ENCODE peak calls at places on chromosomes 16 and 17, in four cellular contexts. R is A673, Z is tibial artery, B is osteocyte. H is an unnamed sample.

GRCh38 chr17:72592242-72592966 is 471.6 kb downstream of the SOX9 start:
- DNase-seq in R (peak), Z (no peak), B (peak), H (peak)

GRCh38 chr16:74726736-74727135 is 26.1 kb upstream of the MLKL start:
- DNase-seq in R (peak), B (no peak), Z (no peak), H (no peak)

GRCh38 chr17:45289316-45290268 is 27.2 kb downstream of the MAP3K14 start:
- DNase-seq in Z (no peak), B (no peak), R (no peak), H (no peak)

GRCh38 chr16:57637424-57637823 is 9.0 kb downstream of the ADGRG1 start:
- DNase-seq in B (no peak), Z (peak), R (no peak), H (no peak)

GRCh38 chr16:88912556-88912955 is 46.1 kb upstream of the PABPN1L start:
- DNase-seq in Z (no peak), B (no peak), R (no peak), H (no peak)

GRCh38 chr16:12144355-12144754 is 167.8 kb downstream of the SNX29 start:
- DNase-seq in Z (no peak), B (no peak), R (no peak), H (no peak)

GRCh38 chr17:42780816-42781638 is 617 bp downstream of the WNK4 start:
- DNase-seq in B (no peak), Z (no peak), R (no peak), H (no peak)

GRCh38 chr16:77785365-77785764 is 3.0 kb upstream of the VAT1L start:
- DNase-seq in R (no peak), B (no peak), Z (no peak), H (no peak)

GRCh38 chr17:45123930-45124796 is 8.2 kb downstream of the PLCD3 start:
- DNase-seq in B (no peak), Z (peak), R (peak), H (peak)

GRCh38 chr16:75432828-75433731 is at the start of gene CFDP1:
- DNase-seq in Z (peak), B (peak), R (peak), H (peak)

GRCh38 chr17:78999947-79000395 is 9.6 kb downstream of the CANT1 start:
- DNase-seq in Z (peak), B (no peak), R (no peak), H (no peak)

GRCh38 chr16:59236804-59237463 is 502.8 kb upstream of the GOT2 start:
- DNase-seq in R (no peak), Z (no peak), B (no peak), H (no peak)

GRCh38 chr17:18917506-18918032 is 34.4 kb upstream of the SLC5A10 start:
- DNase-seq in Z (no peak), R (no peak), B (no peak), H (no peak)

GRCh38 chr17:41065829-41066624 is at the start of gene KRTAP2-4:
- DNase-seq in Z (no peak), B (no peak), R (no peak), H (no peak)

GRCh38 chr17:32443827-32444300 is 446 bp upstream of the PSMD11 start:
- DNase-seq in B (no peak), Z (no peak), R (no peak), H (no peak)

GRCh38 chr17:27978689-27979175 is 63.7 kb upstream of the NLK start:
- DNase-seq in R (no peak), B (no peak), Z (no peak), H (no peak)

GRCh38 chr16:53083123-53083522 is 28.3 kb downstream of the CHD9 start:
- DNase-seq in Z (no peak), B (no peak), R (peak), H (no peak)

GRCh38 chr16:30414159-30414558 is 6.8 kb downstream of the ZNF771 start:
- DNase-seq in R (no peak), Z (no peak), B (no peak), H (no peak)

GRCh38 chr16:24367186-24367585 is 111.1 kb downstream of the CACNG3 start:
- DNase-seq in Z (no peak), B (no peak), R (peak), H (no peak)

GRCh38 chr16:14095883-14096551 is 24.9 kb downstream of the MRTFB start:
- DNase-seq in Z (no peak), R (no peak), B (no peak), H (peak)

GRCh38 chr16:27512061-27512460 is 37.7 kb downstream of the GTF3C1 start:
- DNase-seq in B (no peak), R (no peak), Z (no peak), H (no peak)

GRCh38 chr16:48318630-48319029 is 66.6 kb downstream of the SIAH1 start:
- DNase-seq in R (peak), B (no peak), Z (no peak), H (no peak)

GRCh38 chr17:72444517-72445054 is 323.8 kb downstream of the SOX9 start:
- DNase-seq in R (no peak), B (no peak), Z (no peak), H (no peak)

GRCh38 chr16:12245923-12246290 is 269.4 kb downstream of the SNX29 start:
- DNase-seq in Z (no peak), R (no peak), B (no peak), H (no peak)

GRCh38 chr16:69397821-69398521 is 12.2 kb upstream of the TERF2 start:
- DNase-seq in R (peak), Z (no peak), B (peak), H (peak)

GRCh38 chr16:21161211-21161610 is 2.7 kb downstream of the LDAF1 start:
- DNase-seq in R (no peak), Z (no peak), B (no peak), H (no peak)

GRCh38 chr16:4200000-4200780 is 41.7 kb downstream of the SRL start:
- DNase-seq in R (peak), Z (peak), B (no peak), H (peak)

GRCh38 chr16:57627184-57627871 is 1.1 kb upstream of the ADGRG1 start:
- DNase-seq in Z (no peak), R (no peak), B (no peak), H (peak)

GRCh38 chr17:72567774-72568173 is 447.0 kb downstream of the SOX9 start:
- DNase-seq in R (no peak), B (no peak), Z (no peak), H (no peak)

GRCh38 chr17:43732961-43733360 is 25.6 kb downstream of the SOST start:
- DNase-seq in B (no peak), R (no peak), Z (no peak), H (no peak)

GRCh38 chr16:70694088-70694487 is 8.2 kb upstream of the MTSS2 start:
- DNase-seq in Z (no peak), B (no peak), R (no peak), H (no peak)

GRCh38 chr16:8818499-8819270 is 21.0 kb downstream of the PMM2 start:
- DNase-seq in Z (no peak), R (no peak), B (no peak), H (no peak)

GRCh38 chr17:2853722-2854580 is 57.7 kb downstream of the RAP1GAP2 start:
- DNase-seq in Z (no peak), B (no peak), R (no peak), H (peak)

GRCh38 chr16:47732122-47732805 is 271.1 kb downstream of the PHKB start:
- DNase-seq in R (no peak), Z (no peak), B (no peak), H (no peak)

GRCh38 chr17:35807371-35808144 is 1.7 kb upstream of the TAF15 start:
- DNase-seq in R (peak), B (no peak), Z (no peak), H (no peak)

GRCh38 chr17:68143425-68143824 is 104.4 kb upstream of the AMZ2 start:
- DNase-seq in B (no peak), Z (no peak), R (no peak), H (no peak)

GRCh38 chr16:65521685-65522338 is 399.9 kb upstream of the CDH11 start:
- DNase-seq in R (no peak), B (no peak), Z (no peak), H (no peak)

GRCh38 chr17:61405047-61405685 is 5.5 kb downstream of the TBX2 start:
- DNase-seq in Z (peak), R (no peak), B (no peak), H (no peak)

GRCh38 chr16:22641030-22641671 is 130.5 kb downstream of the NPIPB5 start:
- DNase-seq in B (peak), Z (no peak), R (peak), H (peak)

GRCh38 chr17:42365136-42365535 is 23.1 kb downstream of the STAT3 start:
- DNase-seq in Z (no peak), B (no peak), R (no peak), H (no peak)

GRCh38 chr17:74842146-74842598 is 17.5 kb downstream of the GRIN2C start:
- DNase-seq in R (no peak), Z (no peak), B (no peak), H (no peak)

GRCh38 chr17:74840989-74841666 is 18.6 kb downstream of the GRIN2C start:
- DNase-seq in Z (peak), R (no peak), B (no peak), H (no peak)

GRCh38 chr17:74843352-74843627 is 16.4 kb downstream of the GRIN2C start:
- DNase-seq in Z (no peak), B (no peak), R (no peak), H (no peak)

GRCh38 chr17:74840500-74840899 is 19.2 kb downstream of the GRIN2C start:
- DNase-seq in B (no peak), Z (no peak), R (no peak), H (no peak)

GRCh38 chr17:74842599-74843351 is 16.9 kb downstream of the GRIN2C start:
- DNase-seq in R (peak), Z (no peak), B (no peak), H (peak)
- TF ChIP-seq CTCF in R (peak), Z (peak), B (peak), H (peak)

GRCh38 chr17:11264183-11264871 is 23.3 kb downstream of the SHISA6 start:
- DNase-seq in R (peak), Z (no peak), B (no peak), H (no peak)
- TF ChIP-seq CTCF in R (peak), Z (no peak), B (peak), H (no peak)

DNA sequence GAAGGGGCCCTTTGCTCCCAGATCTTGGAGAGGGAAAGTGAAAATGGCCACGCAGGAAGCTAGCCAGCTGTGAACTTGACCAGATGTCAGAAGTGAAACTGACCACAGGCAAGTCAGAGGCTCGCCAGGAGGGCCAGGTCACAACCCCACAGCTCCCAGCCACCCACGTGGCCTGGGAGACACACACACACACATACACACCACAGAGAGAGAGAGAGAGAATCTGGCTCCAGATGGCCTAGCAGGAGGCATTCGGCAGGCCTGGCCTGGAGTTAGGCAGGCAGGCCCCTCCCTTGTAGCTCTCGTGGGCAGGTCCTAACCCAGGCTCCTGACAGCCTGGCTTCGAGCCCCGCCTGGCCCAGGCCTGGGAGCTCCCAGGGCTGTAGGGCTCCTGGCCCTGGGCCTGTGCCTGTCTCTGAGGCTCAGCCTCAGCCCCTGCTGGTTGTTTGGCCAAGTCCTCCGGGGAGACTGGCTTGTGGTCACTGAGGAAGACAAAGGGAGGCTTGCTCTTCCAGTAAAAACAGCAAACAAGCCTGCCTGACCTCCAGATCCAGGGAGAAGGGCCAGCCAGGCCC is 20.2 kb downstream of the NGFR start:
- DNase-seq in B (peak), Z (peak), R (no peak), H (peak)
- TF ChIP-seq CTCF in B (peak), Z (peak), R (no peak), H (no peak)

DNA sequence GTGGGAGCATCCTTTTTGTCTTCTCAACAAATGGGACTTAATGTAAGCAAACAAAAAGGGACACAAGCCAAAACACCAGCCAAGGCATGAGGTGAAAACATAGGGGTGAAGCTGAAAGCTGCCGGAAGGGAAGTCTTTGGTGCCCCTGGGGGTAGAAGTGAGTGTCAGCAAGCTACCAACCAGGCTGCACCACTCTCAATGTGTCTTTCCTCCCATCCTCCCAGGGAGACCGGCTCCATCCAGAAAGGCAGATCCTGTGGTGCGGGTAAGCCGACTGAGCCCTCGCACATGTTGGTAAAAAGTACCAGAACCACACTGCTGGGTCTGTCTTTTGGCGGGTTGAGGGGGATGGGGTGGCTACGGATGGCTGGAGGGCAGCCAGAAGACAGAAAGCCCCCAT is 52.0 kb upstream of the SREBF1 start:
- DNase-seq in B (no peak), R (peak), Z (no peak), H (no peak)
- TF ChIP-seq CTCF in B (no peak), R (peak), Z (no peak), H (no peak)

GRCh38 chr17:29588561-29589411 is 662 bp downstream of the GIT1 start:
- DNase-seq in B (no peak), R (peak), Z (no peak), H (peak)
- TF ChIP-seq CTCF in B (no peak), R (no peak), Z (no peak), H (no peak)

GRCh38 chr17:62692721-62693431 is 65.4 kb downstream of the MRC2 start:
- DNase-seq in Z (no peak), B (no peak), R (peak), H (peak)
- TF ChIP-seq CTCF in Z (no peak), B (peak), R (peak), H (no peak)

GRCh38 chr17:65027305-65027704 is 29.2 kb downstream of the GNA13 start:
- DNase-seq in B (no peak), Z (no peak), R (peak), H (peak)
- TF ChIP-seq CTCF in B (peak), Z (no peak), R (peak), H (no peak)

DNA sequence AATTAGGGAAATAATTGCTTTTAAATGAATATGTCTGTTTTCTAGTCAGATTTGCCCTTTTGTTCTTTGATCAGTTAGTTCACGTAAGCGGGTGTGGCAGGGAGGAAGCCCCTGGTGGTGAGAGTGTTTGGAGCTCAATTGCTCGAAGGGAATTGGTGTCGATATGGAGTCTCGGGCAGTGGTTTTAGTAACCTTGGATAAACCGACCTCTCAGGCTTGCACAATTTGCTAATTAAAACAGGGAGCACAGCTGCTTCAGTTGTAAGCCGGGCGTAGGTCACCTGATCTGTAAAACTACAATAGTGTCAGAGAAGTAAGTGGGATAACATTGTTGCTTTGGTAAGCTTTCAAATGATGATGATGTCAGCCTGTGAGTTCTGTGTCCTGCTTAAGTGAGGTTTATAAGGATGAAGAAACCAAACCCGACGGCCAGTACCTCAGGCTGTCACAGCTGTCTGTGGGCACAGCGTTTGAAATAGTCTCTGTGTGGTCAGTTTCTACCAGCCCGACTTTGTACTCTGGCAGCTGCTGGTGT is 2.9 kb downstream of the ZNF750 start:
- DNase-seq in R (no peak), Z (no peak), B (no peak), H (no peak)
- TF ChIP-seq CTCF in R (peak), Z (no peak), B (no peak), H (no peak)

GRCh38 chr17:75876190-75876937 is 2.0 kb downstream of the TRIM47 start:
- DNase-seq in Z (peak), B (no peak), R (no peak), H (peak)
- TF ChIP-seq CTCF in Z (no peak), B (no peak), R (no peak), H (no peak)

DNA sequence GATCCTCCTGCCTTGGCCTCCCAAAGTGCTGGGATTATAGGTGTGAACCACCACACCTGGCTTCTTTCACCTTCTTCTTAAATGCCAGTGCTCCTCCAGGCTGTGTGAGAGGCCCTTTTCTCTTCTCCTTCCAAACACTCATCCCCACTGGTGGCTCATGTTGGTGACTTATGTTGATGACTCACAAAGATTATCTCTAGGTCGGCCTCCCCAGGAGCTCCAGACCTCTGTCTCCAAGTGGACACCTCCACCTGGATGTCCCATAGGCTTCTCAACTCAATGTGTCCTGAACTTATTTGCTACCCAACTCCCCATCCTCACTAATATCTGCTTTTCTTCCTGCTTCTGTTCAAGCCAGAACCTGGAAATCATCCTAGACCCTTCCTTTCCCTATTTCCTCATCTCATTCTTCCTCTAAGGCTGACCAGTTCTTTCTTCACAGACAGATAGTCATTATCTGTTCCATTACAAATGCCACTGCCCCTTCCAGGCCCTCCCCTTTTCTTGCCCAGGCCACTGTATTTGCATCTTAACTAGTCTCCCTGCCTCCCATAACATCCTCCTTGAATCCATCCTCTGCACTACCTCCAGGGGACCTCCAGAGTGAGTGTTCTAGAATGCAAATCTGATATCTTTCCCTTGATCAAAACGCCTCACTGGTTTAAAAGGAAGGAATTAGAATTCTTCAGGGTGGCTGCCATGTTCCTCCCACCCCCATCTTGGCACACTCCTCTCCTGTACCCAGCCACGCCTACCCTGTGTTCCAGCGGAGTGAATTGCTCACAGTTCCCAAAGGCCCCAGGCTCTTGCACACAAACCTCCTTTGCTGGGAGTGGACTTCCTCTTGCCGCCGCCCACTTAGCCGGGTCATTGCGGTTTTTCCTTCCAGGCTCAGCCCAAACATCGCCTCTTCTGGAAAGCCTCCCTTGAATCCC is 34.8 kb upstream of the FBXO47 start:
- DNase-seq in B (no peak), Z (peak), R (peak), H (peak)
- TF ChIP-seq CTCF in B (no peak), Z (no peak), R (no peak), H (no peak)